ENCODE peak calls at places on chromosomes 3 and 15, in seven cellular contexts. X, I, U, M, G, P and K are unnamed samples. For H3K4me1, the result is how much of the 10 kb centered on the place peaks cover.

GRCh38 chr15:62509395-62509973 is 344.4 kb upstream of the C2CD4B start:
- DNase-seq in X (no peak), I (no peak), U (no peak), M (no peak), G (no peak), P (no peak), K (peak)

GRCh38 chr3:194286747-194287146 is 64.4 kb downstream of the CPN2 start:
- DNase-seq in X (no peak), I (no peak), U (no peak), M (no peak), G (no peak), P (no peak), K (peak)

GRCh38 chr3:195040773-195041520 is 230.0 kb downstream of the XXYLT1 start:
- DNase-seq in X (no peak), I (no peak), U (no peak), M (peak), G (no peak), P (no peak), K (no peak)

GRCh38 chr3:98725352-98725751 is 37.8 kb upstream of the ST3GAL6 start:
- DNase-seq in X (no peak), I (no peak), U (no peak), M (no peak), G (no peak), P (no peak), K (no peak)

GRCh38 chr3:42979044-42979962 is at the start of gene GASK1A:
- DNase-seq in X (peak), I (no peak), U (peak), M (peak), G (peak), P (no peak), K (peak)

GRCh38 chr15:86231864-86232801 is 152.5 kb downstream of the AGBL1 start:
- DNase-seq in X (peak), I (no peak), U (peak), M (no peak), G (no peak), P (no peak), K (peak)

GRCh38 chr3:145857956-145858355 is 303.0 kb downstream of the PLOD2 start:
- DNase-seq in X (no peak), I (no peak), U (no peak), M (no peak), G (no peak), P (peak), K (no peak)

GRCh38 chr15:89419370-89419984 is 76.9 kb downstream of the RHCG start:
- DNase-seq in X (no peak), I (peak), U (no peak), M (no peak), G (no peak), P (peak), K (peak)

GRCh38 chr15:58517682-58518525 is 86.1 kb downstream of the LIPC start:
- DNase-seq in X (no peak), I (no peak), U (no peak), M (no peak), G (no peak), P (no peak), K (no peak)

GRCh38 chr3:53303549-53303948 is 43.8 kb downstream of the DCP1A start:
- DNase-seq in X (no peak), I (no peak), U (no peak), M (no peak), G (no peak), P (no peak), K (no peak)

GRCh38 chr3:38133209-38133556 is 3.7 kb downstream of the ACAA1 start:
- DNase-seq in X (peak), I (no peak), U (no peak), M (no peak), G (no peak), P (no peak), K (no peak)

GRCh38 chr3:173893066-173893465 is 495.5 kb downstream of the NLGN1 start:
- DNase-seq in X (no peak), I (no peak), U (no peak), M (no peak), G (no peak), P (peak), K (no peak)

GRCh38 chr3:46935168-46935858 is 41.2 kb downstream of the CCDC12 start:
- DNase-seq in X (peak), I (peak), U (peak), M (peak), G (peak), P (peak), K (peak)
- H3K4me3 ChIP-seq in X (no peak), I (no peak), U (no peak), M (no peak), G (no peak), P (no peak), K (no peak)

GRCh38 chr3:183189641-183190040 is 27.1 kb upstream of the LAMP3 start:
- DNase-seq in X (no peak), I (no peak), U (no peak), M (no peak), G (no peak), P (peak), K (no peak)
- H3K4me1 ChIP-seq in X (under half), I (under half), U (under half), M (under half), G (under half), P (under half), K (under half)

GRCh38 chr3:50227390-50228183 is 8.4 kb upstream of the GNAI2 start:
- DNase-seq in X (peak), I (peak), U (peak), M (peak), G (peak), P (peak), K (peak)
- TF ChIP-seq POLR2AphosphoS5 in X (peak), I (no peak), U (peak), M (peak), G (peak), P (peak), K (peak)

DNA sequence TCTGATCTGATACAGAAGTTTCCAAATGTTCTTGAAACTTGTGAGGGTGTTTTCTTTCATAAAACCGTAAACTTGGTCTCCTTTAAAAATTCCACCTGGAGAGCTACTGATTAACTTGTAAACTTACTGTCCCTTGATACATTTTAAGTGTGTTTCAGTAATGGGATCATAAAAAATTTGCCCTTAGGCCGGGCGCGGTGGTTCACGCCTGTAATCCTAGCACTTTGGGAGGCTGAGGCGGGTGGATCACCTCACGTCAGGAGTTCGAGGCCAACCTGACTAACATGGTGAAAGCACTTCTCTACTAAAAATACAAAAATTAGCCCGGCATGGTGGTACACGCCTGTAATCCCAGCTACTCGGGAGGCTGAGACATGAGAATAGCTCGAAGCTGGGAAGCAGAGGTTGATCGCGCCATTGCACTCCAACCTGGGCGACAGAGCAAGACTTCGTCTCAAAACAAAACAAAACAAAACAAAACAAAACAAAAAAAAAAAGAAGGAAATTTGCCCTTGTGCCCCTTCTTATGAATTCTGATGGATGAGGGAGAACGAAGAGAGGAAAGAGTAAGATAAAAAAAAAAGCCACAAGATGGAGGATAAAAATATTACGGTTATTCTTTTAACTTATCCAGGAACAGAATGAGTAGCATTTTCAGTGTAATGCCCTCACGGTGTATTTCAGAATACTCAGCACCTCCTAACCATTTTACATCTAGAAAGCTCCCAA is 32.1 kb upstream of the AP4E1 start:
- DNase-seq in X (peak), I (no peak), U (no peak), M (no peak), G (no peak), P (no peak), K (no peak)
- H3K4me3 ChIP-seq in X (no peak), I (no peak), U (peak), M (peak), G (peak), P (peak), K (no peak)

GRCh38 chr15:65086680-65087111 is 10.2 kb downstream of the KBTBD13 start:
- DNase-seq in X (no peak), I (no peak), U (peak), M (no peak), G (no peak), P (peak), K (peak)

GRCh38 chr15:65084500-65085206 is 8.1 kb downstream of the KBTBD13 start:
- DNase-seq in X (no peak), I (no peak), U (no peak), M (no peak), G (no peak), P (no peak), K (no peak)

GRCh38 chr15:65087411-65087810 is 10.9 kb downstream of the KBTBD13 start:
- DNase-seq in X (no peak), I (no peak), U (no peak), M (no peak), G (no peak), P (no peak), K (no peak)

GRCh38 chr15:65085207-65085753 is 8.7 kb downstream of the KBTBD13 start:
- DNase-seq in X (no peak), I (no peak), U (no peak), M (no peak), G (no peak), P (no peak), K (no peak)

DNA sequence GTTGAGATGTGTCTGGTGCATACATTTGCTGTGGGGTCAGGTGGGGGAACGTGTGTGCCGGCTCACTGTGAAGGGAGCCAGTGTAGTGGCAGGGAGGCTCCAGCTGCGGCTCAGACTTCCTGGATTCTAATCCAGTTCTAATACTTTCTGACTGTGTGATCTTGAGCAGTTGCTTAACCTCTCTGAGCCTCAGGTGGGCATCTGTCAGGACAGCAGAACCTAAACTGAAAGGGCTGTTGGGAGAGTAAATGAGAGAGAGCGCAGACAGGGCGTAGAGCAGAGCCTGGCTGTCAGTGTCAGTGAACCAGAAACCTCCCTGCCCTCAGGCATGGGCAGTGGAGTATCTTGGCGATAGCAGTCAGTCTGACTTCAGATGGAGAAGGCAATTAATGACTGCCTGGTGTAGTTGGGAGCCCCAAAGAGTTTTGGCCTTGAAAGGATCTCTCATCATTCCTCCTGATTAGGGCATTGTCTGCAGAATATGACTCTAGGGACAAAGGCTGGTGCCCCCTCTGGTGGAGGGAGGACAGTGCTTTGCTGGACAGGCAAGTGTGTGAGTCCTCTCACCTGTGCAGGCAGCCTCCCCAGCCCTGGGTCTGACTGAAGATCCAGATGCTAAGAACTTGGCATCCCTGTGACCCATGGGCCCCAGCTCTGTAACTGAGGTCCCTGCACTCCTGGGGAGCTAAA is 9.6 kb downstream of the KBTBD13 start:
- DNase-seq in X (peak), I (peak), U (peak), M (peak), G (no peak), P (peak), K (peak)
- H3K4me1 ChIP-seq in X (half or more), I (under half), U (under half), M (under half), G (under half), P (under half), K (under half)